ENCODE peak calls at places on chromosomes 4 and X, in six cellular contexts. One of them, this sample, is unnamed.

GRCh38 chr4:128322311-128322710 is 34.7 kb upstream of the PGRMC2 start:
- DNase-seq in mesothelial cell of epicardium: no peak
- DNase-seq in suprapubic skin: no peak
- DNase-seq in glutamatergic neuron: no peak
- DNase-seq in HFF-Myc: no peak
- DNase-seq in brain microvascular endothelial cell: peak
- DNase-seq in this sample: no peak

GRCh38 chr4:74733760-74734159 is 60.6 kb downstream of the BTC start:
- DNase-seq in brain microvascular endothelial cell: no peak
- DNase-seq in glutamatergic neuron: no peak
- DNase-seq in HFF-Myc: no peak
- DNase-seq in suprapubic skin: no peak
- DNase-seq in mesothelial cell of epicardium: no peak
- DNase-seq in this sample: no peak

GRCh38 chr4:155676430-155676825 is 9.8 kb downstream of the GUCY1A1 start:
- DNase-seq in mesothelial cell of epicardium: no peak
- DNase-seq in HFF-Myc: no peak
- DNase-seq in brain microvascular endothelial cell: no peak
- DNase-seq in suprapubic skin: no peak
- DNase-seq in glutamatergic neuron: no peak
- DNase-seq in this sample: no peak

GRCh38 chr4:108651068-108651794 is 832 bp downstream of the OSTC start:
- DNase-seq in glutamatergic neuron: no peak
- DNase-seq in brain microvascular endothelial cell: peak
- DNase-seq in suprapubic skin: no peak
- DNase-seq in HFF-Myc: no peak
- DNase-seq in mesothelial cell of epicardium: no peak
- DNase-seq in this sample: no peak

GRCh38 chr4:69749771-69750170 is 10.6 kb downstream of the SULT1B1 start:
- DNase-seq in glutamatergic neuron: no peak
- DNase-seq in mesothelial cell of epicardium: no peak
- DNase-seq in HFF-Myc: no peak
- DNase-seq in suprapubic skin: no peak
- DNase-seq in brain microvascular endothelial cell: peak
- DNase-seq in this sample: no peak

GRCh38 chr4:82421796-82422560 is 8.3 kb downstream of the HNRNPDL start:
- DNase-seq in brain microvascular endothelial cell: no peak
- DNase-seq in HFF-Myc: no peak
- DNase-seq in mesothelial cell of epicardium: no peak
- DNase-seq in glutamatergic neuron: no peak
- DNase-seq in suprapubic skin: no peak
- DNase-seq in this sample: no peak

GRCh38 chr4:156330436-156331031 is 376.9 kb upstream of the CTSO start:
- DNase-seq in mesothelial cell of epicardium: no peak
- DNase-seq in suprapubic skin: no peak
- DNase-seq in glutamatergic neuron: no peak
- DNase-seq in brain microvascular endothelial cell: no peak
- DNase-seq in HFF-Myc: no peak
- DNase-seq in this sample: no peak

GRCh38 chr4:54066718-54067129 is 2.3 kb upstream of the CHIC2 start:
- DNase-seq in suprapubic skin: no peak
- DNase-seq in glutamatergic neuron: no peak
- DNase-seq in HFF-Myc: no peak
- DNase-seq in mesothelial cell of epicardium: no peak
- DNase-seq in brain microvascular endothelial cell: no peak
- DNase-seq in this sample: no peak

GRCh38 chrX:124098089-124098488 is 136.6 kb downstream of the STAG2 start:
- DNase-seq in brain microvascular endothelial cell: no peak
- DNase-seq in suprapubic skin: no peak
- DNase-seq in mesothelial cell of epicardium: no peak
- DNase-seq in glutamatergic neuron: no peak
- DNase-seq in HFF-Myc: peak
- DNase-seq in this sample: no peak

GRCh38 chr4:48420172-48420571 is 63.0 kb upstream of the SLC10A4 start:
- DNase-seq in HFF-Myc: no peak
- DNase-seq in mesothelial cell of epicardium: no peak
- DNase-seq in brain microvascular endothelial cell: no peak
- DNase-seq in glutamatergic neuron: no peak
- DNase-seq in suprapubic skin: no peak
- DNase-seq in this sample: no peak
- TF ChIP-seq CTCF in HFF-Myc: no peak
- TF ChIP-seq CTCF in mesothelial cell of epicardium: no peak
- TF ChIP-seq CTCF in brain microvascular endothelial cell: no peak
- TF ChIP-seq CTCF in glutamatergic neuron: no peak
- TF ChIP-seq CTCF in suprapubic skin: no peak
- TF ChIP-seq CTCF in this sample: no peak

GRCh38 chr4:3318561-3319021 is 25.8 kb downstream of the RGS12 start:
- DNase-seq in suprapubic skin: no peak
- DNase-seq in brain microvascular endothelial cell: no peak
- DNase-seq in mesothelial cell of epicardium: peak
- DNase-seq in glutamatergic neuron: no peak
- DNase-seq in HFF-Myc: no peak
- DNase-seq in this sample: peak
- TF ChIP-seq CTCF in suprapubic skin: no peak
- TF ChIP-seq CTCF in brain microvascular endothelial cell: peak
- TF ChIP-seq CTCF in mesothelial cell of epicardium: no peak
- TF ChIP-seq CTCF in glutamatergic neuron: no peak
- TF ChIP-seq CTCF in HFF-Myc: peak
- TF ChIP-seq CTCF in this sample: peak

GRCh38 chr4:186726440-186727148 is 2.9 kb upstream of the FAT1 start:
- DNase-seq in suprapubic skin: no peak
- DNase-seq in glutamatergic neuron: peak
- DNase-seq in brain microvascular endothelial cell: peak
- DNase-seq in mesothelial cell of epicardium: peak
- DNase-seq in HFF-Myc: no peak
- DNase-seq in this sample: peak
- TF ChIP-seq CTCF in suprapubic skin: no peak
- TF ChIP-seq CTCF in glutamatergic neuron: no peak
- TF ChIP-seq CTCF in brain microvascular endothelial cell: no peak
- TF ChIP-seq CTCF in mesothelial cell of epicardium: no peak
- TF ChIP-seq CTCF in HFF-Myc: no peak
- TF ChIP-seq CTCF in this sample: no peak

GRCh38 chr4:6783111-6783981 is 819 bp downstream of the KIAA0232 start:
- DNase-seq in brain microvascular endothelial cell: peak
- DNase-seq in mesothelial cell of epicardium: peak
- DNase-seq in suprapubic skin: peak
- DNase-seq in glutamatergic neuron: peak
- DNase-seq in HFF-Myc: no peak
- DNase-seq in this sample: peak
- TF ChIP-seq CTCF in brain microvascular endothelial cell: peak
- TF ChIP-seq CTCF in mesothelial cell of epicardium: no peak
- TF ChIP-seq CTCF in suprapubic skin: no peak
- TF ChIP-seq CTCF in glutamatergic neuron: no peak
- TF ChIP-seq CTCF in HFF-Myc: no peak
- TF ChIP-seq CTCF in this sample: peak

This sample was measured in H9.